ENCODE peak calls at places on chromosomes 4 and X, in nine cellular contexts. One of them, this sample, is unnamed.

GRCh38 chr4:153151535-153152452 is 52.4 kb upstream of the TRIM2 start:
- DNase-seq in astrocyte of the spinal cord: peak
- DNase-seq in B cell: peak
- DNase-seq in prostate gland: peak
- DNase-seq in pancreas: peak
- DNase-seq in lower lobe of right lung: peak
- DNase-seq in PC-3: peak
- DNase-seq in OCI-LY7: no peak
- DNase-seq in GM23338: peak
- DNase-seq in this sample: no peak

GRCh38 chr4:81648576-81649272 is 177.0 kb upstream of the RASGEF1B start:
- DNase-seq in astrocyte of the spinal cord: peak
- DNase-seq in B cell: peak
- DNase-seq in prostate gland: no peak
- DNase-seq in pancreas: no peak
- DNase-seq in lower lobe of right lung: no peak
- DNase-seq in PC-3: no peak
- DNase-seq in OCI-LY7: peak
- DNase-seq in GM23338: no peak
- DNase-seq in this sample: no peak

GRCh38 chr4:185885604-185886003 is 73.6 kb upstream of the SORBS2 start:
- DNase-seq in astrocyte of the spinal cord: no peak
- DNase-seq in B cell: no peak
- DNase-seq in prostate gland: no peak
- DNase-seq in pancreas: no peak
- DNase-seq in lower lobe of right lung: no peak
- DNase-seq in PC-3: no peak
- DNase-seq in OCI-LY7: no peak
- DNase-seq in GM23338: no peak
- DNase-seq in this sample: no peak

GRCh38 chr4:3135155-3136011 is 60.9 kb downstream of the HTT start:
- DNase-seq in astrocyte of the spinal cord: no peak
- DNase-seq in B cell: no peak
- DNase-seq in prostate gland: no peak
- DNase-seq in pancreas: no peak
- DNase-seq in lower lobe of right lung: no peak
- DNase-seq in PC-3: no peak
- DNase-seq in OCI-LY7: no peak
- DNase-seq in GM23338: no peak
- DNase-seq in this sample: no peak

GRCh38 chrX:46722742-46723568 is 36.0 kb downstream of the SLC9A7 start:
- DNase-seq in astrocyte of the spinal cord: no peak
- DNase-seq in B cell: no peak
- DNase-seq in prostate gland: no peak
- DNase-seq in pancreas: no peak
- DNase-seq in lower lobe of right lung: no peak
- DNase-seq in PC-3: peak
- DNase-seq in OCI-LY7: no peak
- DNase-seq in GM23338: no peak
- DNase-seq in this sample: peak

GRCh38 chr4:1856920-1857699 is 1.2 kb upstream of the LETM1 start:
- DNase-seq in astrocyte of the spinal cord: no peak
- DNase-seq in B cell: no peak
- DNase-seq in prostate gland: no peak
- DNase-seq in pancreas: peak
- DNase-seq in lower lobe of right lung: no peak
- DNase-seq in PC-3: no peak
- DNase-seq in OCI-LY7: no peak
- DNase-seq in GM23338: no peak
- DNase-seq in this sample: no peak

GRCh38 chrX:110418857-110419249 is 60.2 kb downstream of the RTL9 start:
- DNase-seq in astrocyte of the spinal cord: peak
- DNase-seq in B cell: no peak
- DNase-seq in prostate gland: no peak
- DNase-seq in pancreas: no peak
- DNase-seq in lower lobe of right lung: no peak
- DNase-seq in PC-3: peak
- DNase-seq in OCI-LY7: no peak
- DNase-seq in GM23338: no peak
- DNase-seq in this sample: no peak

GRCh38 chr4:78058591-78059523 is 1.7 kb downstream of the FRAS1 start:
- DNase-seq in astrocyte of the spinal cord: peak
- DNase-seq in B cell: peak
- DNase-seq in prostate gland: peak
- DNase-seq in pancreas: peak
- DNase-seq in lower lobe of right lung: peak
- DNase-seq in PC-3: peak
- DNase-seq in OCI-LY7: peak
- DNase-seq in GM23338: peak
- DNase-seq in this sample: peak

GRCh38 chr4:74555231-74555630 is 110.3 kb downstream of the AREG start:
- DNase-seq in astrocyte of the spinal cord: peak
- DNase-seq in B cell: no peak
- DNase-seq in prostate gland: no peak
- DNase-seq in pancreas: no peak
- DNase-seq in lower lobe of right lung: no peak
- DNase-seq in PC-3: peak
- DNase-seq in OCI-LY7: no peak
- DNase-seq in GM23338: no peak
- DNase-seq in this sample: peak

GRCh38 chr4:95522682-95523410 is 25.9 kb downstream of the UNC5C start:
- DNase-seq in astrocyte of the spinal cord: no peak
- DNase-seq in B cell: no peak
- DNase-seq in prostate gland: no peak
- DNase-seq in pancreas: no peak
- DNase-seq in lower lobe of right lung: no peak
- DNase-seq in PC-3: no peak
- DNase-seq in OCI-LY7: no peak
- DNase-seq in GM23338: no peak
- DNase-seq in this sample: no peak

GRCh38 chr4:16169491-16169890 is 56.8 kb downstream of the TAPT1 start:
- DNase-seq in astrocyte of the spinal cord: no peak
- DNase-seq in B cell: no peak
- DNase-seq in prostate gland: no peak
- DNase-seq in pancreas: no peak
- DNase-seq in lower lobe of right lung: no peak
- DNase-seq in PC-3: no peak
- DNase-seq in OCI-LY7: no peak
- DNase-seq in GM23338: peak
- DNase-seq in this sample: no peak

GRCh38 chr4:152236519-152237056 is 299.3 kb downstream of the FBXW7 start:
- DNase-seq in astrocyte of the spinal cord: no peak
- DNase-seq in B cell: no peak
- DNase-seq in prostate gland: no peak
- DNase-seq in pancreas: no peak
- DNase-seq in lower lobe of right lung: no peak
- DNase-seq in PC-3: no peak
- DNase-seq in OCI-LY7: no peak
- DNase-seq in GM23338: no peak
- DNase-seq in this sample: no peak

GRCh38 chr4:152559641-152560040 is 23.7 kb upstream of the FBXW7 start:
- DNase-seq in astrocyte of the spinal cord: no peak
- DNase-seq in B cell: peak
- DNase-seq in prostate gland: no peak
- DNase-seq in pancreas: no peak
- DNase-seq in lower lobe of right lung: no peak
- DNase-seq in PC-3: no peak
- DNase-seq in OCI-LY7: no peak
- DNase-seq in GM23338: no peak
- DNase-seq in this sample: no peak

GRCh38 chr4:27638163-27638915 is 777.7 kb downstream of the STIM2 start:
- DNase-seq in astrocyte of the spinal cord: no peak
- DNase-seq in B cell: no peak
- DNase-seq in prostate gland: no peak
- DNase-seq in pancreas: no peak
- DNase-seq in lower lobe of right lung: no peak
- DNase-seq in PC-3: peak
- DNase-seq in OCI-LY7: no peak
- DNase-seq in GM23338: no peak
- DNase-seq in this sample: no peak

GRCh38 chr4:25500626-25501318 is 123.7 kb downstream of the ANAPC4 start:
- DNase-seq in astrocyte of the spinal cord: no peak
- DNase-seq in B cell: no peak
- DNase-seq in prostate gland: no peak
- DNase-seq in pancreas: no peak
- DNase-seq in lower lobe of right lung: no peak
- DNase-seq in PC-3: no peak
- DNase-seq in OCI-LY7: peak
- DNase-seq in GM23338: no peak
- DNase-seq in this sample: no peak

GRCh38 chrX:134173541-134174272 is 63.3 kb upstream of the CCDC160 start:
- DNase-seq in astrocyte of the spinal cord: no peak
- DNase-seq in B cell: peak
- DNase-seq in prostate gland: no peak
- DNase-seq in pancreas: no peak
- DNase-seq in lower lobe of right lung: no peak
- DNase-seq in PC-3: no peak
- DNase-seq in OCI-LY7: no peak
- DNase-seq in GM23338: peak
- DNase-seq in this sample: no peak

GRCh38 chr4:13403833-13404232 is 80.3 kb downstream of the RAB28 start:
- DNase-seq in astrocyte of the spinal cord: no peak
- DNase-seq in B cell: no peak
- DNase-seq in prostate gland: no peak
- DNase-seq in pancreas: no peak
- DNase-seq in lower lobe of right lung: no peak
- DNase-seq in PC-3: no peak
- DNase-seq in OCI-LY7: no peak
- DNase-seq in GM23338: no peak
- DNase-seq in this sample: no peak

GRCh38 chr4:186621959-186622553 is 66.7 kb upstream of the MTNR1A start:
- DNase-seq in astrocyte of the spinal cord: peak
- DNase-seq in B cell: no peak
- DNase-seq in prostate gland: no peak
- DNase-seq in pancreas: no peak
- DNase-seq in lower lobe of right lung: no peak
- DNase-seq in PC-3: no peak
- DNase-seq in OCI-LY7: no peak
- DNase-seq in GM23338: no peak
- DNase-seq in this sample: peak

GRCh38 chr4:83107636-83108035 is 6.9 kb downstream of the PLAC8 start:
- DNase-seq in astrocyte of the spinal cord: no peak
- DNase-seq in B cell: no peak
- DNase-seq in prostate gland: no peak
- DNase-seq in pancreas: no peak
- DNase-seq in lower lobe of right lung: no peak
- DNase-seq in PC-3: no peak
- DNase-seq in OCI-LY7: no peak
- DNase-seq in GM23338: no peak
- DNase-seq in this sample: no peak

GRCh38 chr4:17206829-17207773 is 304.8 kb downstream of the QDPR start:
- DNase-seq in astrocyte of the spinal cord: no peak
- DNase-seq in B cell: no peak
- DNase-seq in prostate gland: no peak
- DNase-seq in pancreas: no peak
- DNase-seq in lower lobe of right lung: no peak
- DNase-seq in PC-3: no peak
- DNase-seq in OCI-LY7: peak
- DNase-seq in GM23338: no peak
- DNase-seq in this sample: no peak

DNA sequence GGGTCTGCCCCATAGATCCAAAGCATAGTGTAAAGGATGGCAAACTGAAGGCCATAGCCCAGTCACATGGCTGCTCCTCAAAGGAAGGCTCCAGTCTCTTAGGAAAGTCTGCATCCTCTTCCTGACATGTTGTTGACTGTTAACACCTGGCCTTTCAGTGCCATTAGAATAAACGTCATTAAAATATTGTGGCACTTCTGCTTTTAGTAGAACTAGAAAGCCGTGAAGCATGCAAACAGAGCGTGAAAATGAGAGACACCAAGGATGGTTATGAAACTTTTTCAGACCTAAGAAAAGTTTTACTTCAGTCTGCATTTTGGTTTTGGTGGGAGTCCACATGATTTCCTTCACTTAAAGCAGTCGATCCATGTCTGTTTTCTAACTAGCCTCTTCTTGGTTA is 41.1 kb upstream of the AFF2 start:
- DNase-seq in astrocyte of the spinal cord: no peak
- DNase-seq in B cell: peak
- DNase-seq in prostate gland: no peak
- DNase-seq in pancreas: no peak
- DNase-seq in lower lobe of right lung: no peak
- DNase-seq in PC-3: no peak
- DNase-seq in OCI-LY7: peak
- DNase-seq in GM23338: no peak
- DNase-seq in this sample: no peak
- TF ChIP-seq CTCF in astrocyte of the spinal cord: no peak
- TF ChIP-seq CTCF in B cell: no peak
- TF ChIP-seq CTCF in prostate gland: no peak
- TF ChIP-seq CTCF in pancreas: no peak
- TF ChIP-seq CTCF in lower lobe of right lung: no peak
- TF ChIP-seq CTCF in PC-3: no peak
- TF ChIP-seq CTCF in OCI-LY7: no peak
- TF ChIP-seq CTCF in GM23338: no peak
- TF ChIP-seq CTCF in this sample: no peak

GRCh38 chr4:38860788-38861424 is 4.3 kb upstream of the TLR6 start:
- DNase-seq in astrocyte of the spinal cord: no peak
- DNase-seq in B cell: peak
- DNase-seq in prostate gland: no peak
- DNase-seq in pancreas: peak
- DNase-seq in lower lobe of right lung: peak
- DNase-seq in PC-3: peak
- DNase-seq in OCI-LY7: peak
- DNase-seq in GM23338: peak
- DNase-seq in this sample: peak
- TF ChIP-seq CTCF in astrocyte of the spinal cord: peak
- TF ChIP-seq CTCF in B cell: peak
- TF ChIP-seq CTCF in prostate gland: peak
- TF ChIP-seq CTCF in pancreas: peak
- TF ChIP-seq CTCF in lower lobe of right lung: peak
- TF ChIP-seq CTCF in PC-3: peak
- TF ChIP-seq CTCF in OCI-LY7: peak
- TF ChIP-seq CTCF in GM23338: peak
- TF ChIP-seq CTCF in this sample: peak

DNA sequence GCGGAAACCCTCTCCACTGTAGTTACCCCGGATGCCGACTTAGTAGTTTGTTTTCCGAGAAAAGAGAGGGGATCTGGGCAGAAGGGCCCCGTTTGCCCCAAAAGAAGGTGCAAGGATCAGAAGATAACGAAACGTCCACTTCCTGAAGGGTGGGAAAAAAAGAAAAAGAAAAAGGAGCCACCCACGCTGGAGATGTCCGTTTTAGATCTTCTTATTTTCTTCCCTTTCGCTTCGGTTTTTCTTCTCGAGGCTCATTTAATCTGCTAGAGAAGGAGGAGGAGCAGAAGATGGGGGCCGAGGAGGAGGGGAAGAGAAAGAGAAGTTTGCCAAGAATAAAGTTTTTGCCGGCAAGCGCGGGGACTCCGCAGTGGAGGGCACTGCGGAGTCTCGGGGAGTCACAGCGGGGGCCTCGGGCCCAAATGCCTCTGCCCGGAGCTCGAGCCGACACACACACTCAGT is 490 bp downstream of the LEF1 start:
- DNase-seq in astrocyte of the spinal cord: peak
- DNase-seq in B cell: no peak
- DNase-seq in prostate gland: no peak
- DNase-seq in pancreas: no peak
- DNase-seq in lower lobe of right lung: no peak
- DNase-seq in PC-3: no peak
- DNase-seq in OCI-LY7: no peak
- DNase-seq in GM23338: no peak
- DNase-seq in this sample: no peak
- TF ChIP-seq CTCF in astrocyte of the spinal cord: no peak
- TF ChIP-seq CTCF in B cell: no peak
- TF ChIP-seq CTCF in prostate gland: no peak
- TF ChIP-seq CTCF in pancreas: no peak
- TF ChIP-seq CTCF in lower lobe of right lung: no peak
- TF ChIP-seq CTCF in PC-3: no peak
- TF ChIP-seq CTCF in OCI-LY7: no peak
- TF ChIP-seq CTCF in GM23338: no peak
- TF ChIP-seq CTCF in this sample: no peak

GRCh38 chr4:57158221-57158620 is 48.0 kb upstream of the IGFBP7 start:
- DNase-seq in astrocyte of the spinal cord: no peak
- DNase-seq in B cell: no peak
- DNase-seq in prostate gland: no peak
- DNase-seq in pancreas: no peak
- DNase-seq in lower lobe of right lung: no peak
- DNase-seq in PC-3: no peak
- DNase-seq in OCI-LY7: no peak
- DNase-seq in GM23338: no peak
- DNase-seq in this sample: no peak
- TF ChIP-seq CTCF in astrocyte of the spinal cord: peak
- TF ChIP-seq CTCF in B cell: no peak
- TF ChIP-seq CTCF in prostate gland: no peak
- TF ChIP-seq CTCF in pancreas: no peak
- TF ChIP-seq CTCF in lower lobe of right lung: no peak
- TF ChIP-seq CTCF in PC-3: peak
- TF ChIP-seq CTCF in OCI-LY7: no peak
- TF ChIP-seq CTCF in GM23338: peak
- TF ChIP-seq CTCF in this sample: no peak